ENCODE peak calls at places on chromosomes 4 and X, in seven cellular contexts. One of them, this sample, is unnamed. For H3K79me1, the result is how much of the 10 kb centered on the place peaks cover.

GRCh38 chrX:38561951-38562719 is 793 bp downstream of the TSPAN7 start:
- DNase-seq in mesenchymal stem cell: peak
- DNase-seq in trophoblast cell: no peak
- DNase-seq in IMR-90: no peak
- DNase-seq in mesendoderm: peak
- DNase-seq in H9: peak
- DNase-seq in neuronal stem cell: peak
- DNase-seq in this sample: no peak

GRCh38 chr4:177235026-177235425 is 74.6 kb upstream of the NEIL3 start:
- DNase-seq in mesenchymal stem cell: peak
- DNase-seq in trophoblast cell: no peak
- DNase-seq in IMR-90: peak
- DNase-seq in mesendoderm: no peak
- DNase-seq in H9: no peak
- DNase-seq in neuronal stem cell: no peak
- DNase-seq in this sample: no peak

GRCh38 chrX:134144231-134144630 is 92.8 kb upstream of the CCDC160 start:
- DNase-seq in mesenchymal stem cell: peak
- DNase-seq in trophoblast cell: peak
- DNase-seq in IMR-90: peak
- DNase-seq in mesendoderm: peak
- DNase-seq in H9: no peak
- DNase-seq in neuronal stem cell: no peak
- DNase-seq in this sample: no peak

GRCh38 chrX:33160273-33160672 is 51.1 kb downstream of the DMD start:
- DNase-seq in mesenchymal stem cell: no peak
- DNase-seq in trophoblast cell: no peak
- DNase-seq in IMR-90: no peak
- DNase-seq in mesendoderm: no peak
- DNase-seq in H9: no peak
- DNase-seq in neuronal stem cell: no peak
- DNase-seq in this sample: no peak

GRCh38 chrX:110022555-110023448 is 19.9 kb downstream of the TMEM164 start:
- DNase-seq in mesenchymal stem cell: no peak
- DNase-seq in trophoblast cell: peak
- DNase-seq in IMR-90: no peak
- DNase-seq in mesendoderm: no peak
- DNase-seq in H9: no peak
- DNase-seq in neuronal stem cell: no peak
- DNase-seq in this sample: no peak

GRCh38 chr4:5719329-5720055 is 8.5 kb downstream of the EVC start:
- DNase-seq in mesenchymal stem cell: no peak
- DNase-seq in trophoblast cell: no peak
- DNase-seq in IMR-90: peak
- DNase-seq in mesendoderm: peak
- DNase-seq in H9: no peak
- DNase-seq in neuronal stem cell: no peak
- DNase-seq in this sample: no peak

GRCh38 chrX:71579136-71579989 is 1.1 kb downstream of the GCNA start:
- DNase-seq in mesenchymal stem cell: no peak
- DNase-seq in trophoblast cell: no peak
- DNase-seq in IMR-90: no peak
- DNase-seq in mesendoderm: peak
- DNase-seq in H9: peak
- DNase-seq in neuronal stem cell: no peak
- DNase-seq in this sample: no peak

GRCh38 chr4:27176881-27177280 is 316.2 kb downstream of the STIM2 start:
- DNase-seq in mesenchymal stem cell: no peak
- DNase-seq in trophoblast cell: no peak
- DNase-seq in IMR-90: no peak
- DNase-seq in mesendoderm: peak
- DNase-seq in H9: no peak
- DNase-seq in neuronal stem cell: no peak
- DNase-seq in this sample: no peak

GRCh38 chrX:147875866-147876596 is 35.7 kb upstream of the FMR1 start:
- DNase-seq in mesenchymal stem cell: peak
- DNase-seq in trophoblast cell: peak
- DNase-seq in IMR-90: no peak
- DNase-seq in mesendoderm: no peak
- DNase-seq in H9: no peak
- DNase-seq in neuronal stem cell: no peak
- DNase-seq in this sample: no peak

GRCh38 chr4:139889901-139890300 is 224.3 kb downstream of the MGST2 start:
- DNase-seq in mesenchymal stem cell: no peak
- DNase-seq in trophoblast cell: no peak
- DNase-seq in IMR-90: no peak
- DNase-seq in mesendoderm: no peak
- DNase-seq in H9: no peak
- DNase-seq in neuronal stem cell: no peak
- DNase-seq in this sample: no peak

GRCh38 chr4:162272215-162272614 is 108.4 kb upstream of the FSTL5 start:
- DNase-seq in mesenchymal stem cell: no peak
- DNase-seq in trophoblast cell: no peak
- DNase-seq in IMR-90: no peak
- DNase-seq in mesendoderm: no peak
- DNase-seq in H9: no peak
- DNase-seq in neuronal stem cell: no peak
- DNase-seq in this sample: no peak

GRCh38 chrX:19954707-19955106 is 36.2 kb downstream of the BCLAF3 start:
- DNase-seq in mesenchymal stem cell: no peak
- DNase-seq in trophoblast cell: no peak
- DNase-seq in IMR-90: peak
- DNase-seq in mesendoderm: no peak
- DNase-seq in H9: no peak
- DNase-seq in neuronal stem cell: no peak
- DNase-seq in this sample: no peak

GRCh38 chrX:19947612-19948011 is 43.2 kb downstream of the BCLAF3 start:
- DNase-seq in mesenchymal stem cell: no peak
- DNase-seq in trophoblast cell: no peak
- DNase-seq in IMR-90: no peak
- DNase-seq in mesendoderm: no peak
- DNase-seq in H9: no peak
- DNase-seq in neuronal stem cell: no peak
- DNase-seq in this sample: no peak

GRCh38 chrX:19953145-19953544 is 37.7 kb downstream of the BCLAF3 start:
- DNase-seq in mesenchymal stem cell: no peak
- DNase-seq in trophoblast cell: no peak
- DNase-seq in IMR-90: no peak
- DNase-seq in mesendoderm: no peak
- DNase-seq in H9: no peak
- DNase-seq in neuronal stem cell: no peak
- DNase-seq in this sample: no peak

GRCh38 chrX:19955306-19955705 is 35.6 kb downstream of the BCLAF3 start:
- DNase-seq in mesenchymal stem cell: no peak
- DNase-seq in trophoblast cell: no peak
- DNase-seq in IMR-90: no peak
- DNase-seq in mesendoderm: no peak
- DNase-seq in H9: no peak
- DNase-seq in neuronal stem cell: no peak
- DNase-seq in this sample: no peak

DNA sequence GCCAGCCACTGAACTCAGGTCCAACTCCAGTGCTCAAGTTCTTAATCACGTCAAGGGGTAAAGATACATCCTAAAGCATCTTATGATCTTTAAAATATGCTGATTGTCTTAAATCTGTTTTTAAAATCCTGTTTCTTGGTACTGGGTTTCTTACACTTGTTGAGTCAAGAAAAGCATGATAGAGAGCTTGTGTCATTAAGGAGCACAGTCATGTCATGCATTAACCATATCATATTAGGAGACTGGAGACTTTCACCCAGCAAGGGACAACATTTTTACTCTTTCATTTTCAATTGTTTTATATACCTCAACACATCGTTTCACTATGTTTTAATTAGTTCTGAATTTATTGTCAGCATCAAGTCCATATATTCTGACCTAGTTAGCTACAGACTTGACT is 41.5 kb downstream of the BCLAF3 start:
- DNase-seq in mesenchymal stem cell: no peak
- DNase-seq in trophoblast cell: no peak
- DNase-seq in IMR-90: no peak
- DNase-seq in mesendoderm: no peak
- DNase-seq in H9: no peak
- DNase-seq in neuronal stem cell: no peak
- DNase-seq in this sample: no peak
- H3K79me1 ChIP-seq in mesenchymal stem cell: under half
- H3K79me1 ChIP-seq in trophoblast cell: under half
- H3K79me1 ChIP-seq in IMR-90: under half
- H3K79me1 ChIP-seq in mesendoderm: under half
- H3K79me1 ChIP-seq in H9: under half
- H3K79me1 ChIP-seq in neuronal stem cell: under half
- H3K79me1 ChIP-seq in this sample: under half

GRCh38 chr4:82839624-82840023 is 41.0 kb upstream of the SCD5 start:
- DNase-seq in mesenchymal stem cell: peak
- DNase-seq in trophoblast cell: no peak
- DNase-seq in IMR-90: peak
- DNase-seq in mesendoderm: no peak
- DNase-seq in H9: no peak
- DNase-seq in neuronal stem cell: no peak
- DNase-seq in this sample: no peak

GRCh38 chr4:82833696-82834313 is 35.2 kb upstream of the SCD5 start:
- DNase-seq in mesenchymal stem cell: peak
- DNase-seq in trophoblast cell: peak
- DNase-seq in IMR-90: peak
- DNase-seq in mesendoderm: no peak
- DNase-seq in H9: no peak
- DNase-seq in neuronal stem cell: no peak
- DNase-seq in this sample: no peak
- H3K79me1 ChIP-seq in mesenchymal stem cell: under half
- H3K79me1 ChIP-seq in trophoblast cell: under half
- H3K79me1 ChIP-seq in IMR-90: under half
- H3K79me1 ChIP-seq in mesendoderm: under half
- H3K79me1 ChIP-seq in H9: under half
- H3K79me1 ChIP-seq in neuronal stem cell: under half
- H3K79me1 ChIP-seq in this sample: under half

DNA sequence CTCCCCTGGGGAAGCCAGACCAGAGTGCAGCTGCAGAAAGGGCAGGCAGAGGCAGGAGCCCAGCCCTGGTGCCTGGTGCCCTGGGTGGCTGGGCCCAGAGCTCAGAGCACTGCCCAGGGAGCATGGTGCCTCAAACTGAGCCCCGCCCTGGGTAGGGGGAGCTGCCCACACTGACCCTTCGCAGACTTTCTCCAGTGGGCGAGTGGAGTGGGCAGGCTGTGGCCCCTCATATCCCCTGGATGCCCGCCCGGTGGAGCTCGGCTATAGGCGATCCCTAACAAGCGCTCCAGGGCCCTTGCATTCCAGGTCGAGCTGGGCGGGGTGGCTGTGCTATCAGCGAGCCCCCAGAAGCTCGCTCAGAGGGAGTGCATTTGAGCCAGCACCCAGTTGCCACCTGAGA is 17.1 kb upstream of the ADRA2C start:
- DNase-seq in mesenchymal stem cell: no peak
- DNase-seq in trophoblast cell: no peak
- DNase-seq in IMR-90: no peak
- DNase-seq in mesendoderm: no peak
- DNase-seq in H9: no peak
- DNase-seq in neuronal stem cell: no peak
- DNase-seq in this sample: no peak
- H3K79me1 ChIP-seq in mesenchymal stem cell: under half
- H3K79me1 ChIP-seq in trophoblast cell: under half
- H3K79me1 ChIP-seq in IMR-90: under half
- H3K79me1 ChIP-seq in mesendoderm: under half
- H3K79me1 ChIP-seq in H9: under half
- H3K79me1 ChIP-seq in neuronal stem cell: under half
- H3K79me1 ChIP-seq in this sample: under half

DNA sequence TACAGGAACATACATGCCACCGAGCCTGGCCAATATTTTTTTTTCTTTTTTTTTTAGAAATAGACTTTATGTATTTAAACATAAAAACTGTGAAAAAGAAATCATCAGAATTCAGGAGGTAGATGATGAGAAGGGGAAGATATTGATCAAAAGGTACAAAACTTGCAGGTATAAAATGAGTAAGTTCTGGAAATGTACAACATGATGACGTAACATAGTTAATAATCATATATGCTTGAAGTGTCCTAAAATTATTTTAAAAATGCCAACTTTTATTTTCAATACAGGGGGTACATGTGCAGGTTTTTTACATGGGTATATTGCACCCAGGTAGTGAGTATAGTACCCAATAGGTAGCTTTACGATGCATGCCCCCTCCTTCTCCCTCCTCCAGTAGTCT is 337.6 kb downstream of the GRID2 start:
- DNase-seq in mesenchymal stem cell: no peak
- DNase-seq in trophoblast cell: no peak
- DNase-seq in IMR-90: no peak
- DNase-seq in mesendoderm: no peak
- DNase-seq in H9: no peak
- DNase-seq in neuronal stem cell: no peak
- DNase-seq in this sample: no peak
- H3K79me1 ChIP-seq in mesenchymal stem cell: under half
- H3K79me1 ChIP-seq in trophoblast cell: under half
- H3K79me1 ChIP-seq in IMR-90: under half
- H3K79me1 ChIP-seq in mesendoderm: under half
- H3K79me1 ChIP-seq in H9: under half
- H3K79me1 ChIP-seq in neuronal stem cell: under half
- H3K79me1 ChIP-seq in this sample: under half

DNA sequence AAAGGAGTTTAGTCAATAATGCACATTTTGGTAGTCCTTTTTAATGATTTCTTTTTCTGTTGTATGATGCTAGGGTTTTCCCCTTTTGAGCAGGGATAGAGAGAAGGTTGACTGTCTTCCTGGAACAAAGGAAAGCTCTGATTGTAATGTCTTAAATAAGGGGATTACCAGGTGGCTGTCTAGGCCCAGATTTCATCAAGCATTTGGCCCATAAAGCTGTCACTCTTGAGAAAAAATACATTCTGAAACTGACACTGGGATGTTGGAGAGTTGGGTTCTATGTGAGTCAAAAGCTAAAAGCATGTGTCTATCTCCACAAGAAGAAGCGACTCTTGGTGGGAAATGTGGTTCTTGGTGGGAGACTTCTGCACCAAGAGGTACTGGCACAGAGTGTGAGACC is 26.4 kb downstream of the KIAA1210 start:
- DNase-seq in mesenchymal stem cell: no peak
- DNase-seq in trophoblast cell: no peak
- DNase-seq in IMR-90: no peak
- DNase-seq in mesendoderm: no peak
- DNase-seq in H9: no peak
- DNase-seq in neuronal stem cell: no peak
- DNase-seq in this sample: no peak
- H3K79me1 ChIP-seq in mesenchymal stem cell: under half
- H3K79me1 ChIP-seq in trophoblast cell: under half
- H3K79me1 ChIP-seq in IMR-90: under half
- H3K79me1 ChIP-seq in mesendoderm: under half
- H3K79me1 ChIP-seq in H9: under half
- H3K79me1 ChIP-seq in neuronal stem cell: under half
- H3K79me1 ChIP-seq in this sample: under half

GRCh38 chr4:96913437-96914075 is 1073.7 kb downstream of the PDHA2 start:
- DNase-seq in mesenchymal stem cell: no peak
- DNase-seq in trophoblast cell: no peak
- DNase-seq in IMR-90: no peak
- DNase-seq in mesendoderm: peak
- DNase-seq in H9: no peak
- DNase-seq in neuronal stem cell: no peak
- DNase-seq in this sample: no peak
- H3K79me1 ChIP-seq in mesenchymal stem cell: under half
- H3K79me1 ChIP-seq in trophoblast cell: under half
- H3K79me1 ChIP-seq in IMR-90: under half
- H3K79me1 ChIP-seq in mesendoderm: under half
- H3K79me1 ChIP-seq in H9: under half
- H3K79me1 ChIP-seq in neuronal stem cell: under half
- H3K79me1 ChIP-seq in this sample: under half